ENCODE peak calls at places on chromosomes 4 and X, in six cellular contexts. F, I, G, D, K and X are unnamed samples.
A peak's percentile ranks its signal among the peaks of the same experiment; 100 is the strongest.

GRCh38 chr4:129428454-129428853 is 332.5 kb downstream of the C4orf33 start:
- DNase-seq in I (no peak), F (no peak), K (no peak), G (no peak), D (no peak), X (no peak)

GRCh38 chr4:171266666-171267065 is 546.5 kb upstream of the GALNTL6 start:
- DNase-seq in G (no peak), I (no peak), D (no peak), F (no peak), K (no peak), X (no peak)

GRCh38 chrX:1281511-1281910 is 12.9 kb downstream of the CSF2RA start:
- DNase-seq in G (no peak), F (no peak), D (no peak), I (no peak), K (no peak), X (no peak)

GRCh38 chrX:134632386-134632785 is 25.9 kb downstream of the PLAC1 start:
- DNase-seq in D (no peak), K (no peak), F (no peak), G (no peak), I (no peak), X (no peak)

GRCh38 chrX:38879631-38880220 is 78.5 kb downstream of the MID1IP1 start:
- DNase-seq in I (no peak), K (no peak), G (no peak), D (no peak), F (no peak), X (no peak)

GRCh38 chr4:170990989-170991589 is 822.1 kb upstream of the GALNTL6 start:
- DNase-seq in K (no peak), F (no peak), I (peak; percentile 17), G (no peak), D (no peak), X (peak; percentile 64)

GRCh38 chrX:153974003-153974725 is 1.6 kb downstream of the TMEM187 start:
- DNase-seq in I (no peak), K (no peak), F (peak; percentile 31), D (peak; percentile 58), G (no peak), X (no peak)

GRCh38 chrX:69179380-69179911 is 14.2 kb upstream of the PJA1 start:
- DNase-seq in K (no peak), D (no peak), G (no peak), I (peak; percentile 72), F (no peak), X (no peak)

GRCh38 chrX:149013081-149013480 is 492.0 kb downstream of the IDS start:
- DNase-seq in F (no peak), K (no peak), D (no peak), I (no peak), G (no peak), X (no peak)

GRCh38 chr4:11608992-11609391 is 180.3 kb upstream of the HS3ST1 start:
- DNase-seq in D (no peak), I (no peak), K (no peak), G (no peak), F (no peak), X (no peak)

GRCh38 chr4:127685292-127685691 is 44.9 kb upstream of the SLC25A31 start:
- DNase-seq in D (no peak), K (no peak), I (no peak), G (no peak), F (no peak), X (no peak)

GRCh38 chrX:115535844-115536243 is 25.1 kb upstream of the PLS3 start:
- DNase-seq in K (no peak), I (no peak), F (no peak), G (no peak), D (no peak), X (no peak)

GRCh38 chr4:153904011-153904410 is 115.1 kb upstream of the SFRP2 start:
- DNase-seq in F (no peak), D (no peak), G (no peak), K (no peak), I (no peak), X (no peak)

GRCh38 chr4:1029957-1030520 is 18.6 kb downstream of the FGFRL1 start:
- DNase-seq in D (no peak), F (no peak), K (no peak), G (no peak), I (no peak), X (no peak)

GRCh38 chrX:16785247-16786138 is 773 bp upstream of the TXLNG start:
- DNase-seq in F (no peak), D (peak; percentile 68), I (peak; percentile 27), K (no peak), G (no peak), X (no peak)

GRCh38 chrX:101348452-101349222 is at the start of gene TIMM8A:
- DNase-seq in K (peak; percentile 54), D (peak; percentile 84), I (peak; percentile 84), G (peak; percentile 67), F (peak; percentile 71), X (peak; percentile 39)

DNA sequence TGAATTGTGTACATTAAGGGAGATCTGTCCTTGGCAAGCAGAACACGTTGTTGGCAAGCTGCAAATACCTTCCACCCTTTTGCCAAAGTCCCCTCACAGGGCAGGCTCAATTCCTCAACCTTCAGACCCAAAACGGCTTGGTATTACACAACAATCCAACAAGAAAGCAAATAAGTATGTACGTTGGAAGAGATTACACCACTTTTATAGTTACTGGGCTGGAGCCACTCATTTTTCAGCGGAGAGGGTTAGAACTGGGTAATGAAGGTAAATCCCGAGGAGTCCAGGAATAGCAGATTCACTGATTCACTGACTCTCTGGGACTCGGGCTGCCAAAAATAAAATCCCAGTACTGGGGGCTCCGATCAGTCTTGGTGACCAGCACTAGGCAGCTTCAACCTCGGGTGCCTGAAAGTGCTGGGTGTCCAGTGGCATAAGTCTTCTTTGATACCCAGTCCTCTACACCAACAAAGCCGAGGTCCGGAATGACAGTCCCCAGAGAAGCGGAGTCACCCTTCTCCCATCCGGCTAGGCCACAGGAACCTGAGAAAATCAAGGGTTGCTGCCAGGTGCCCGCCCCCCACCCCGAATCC is 587 bp downstream of the TIMM8A start:
- DNase-seq in K (no peak), I (peak; percentile 46), G (no peak), F (no peak), D (no peak), X (no peak)
- H3K27ac ChIP-seq in K (no peak overlapping the region), I (peak overlapping the region; percentile 71), G (peak overlapping the region; percentile 89), F (peak overlapping the region; percentile 67), D (peak overlapping the region; percentile 86), X (no peak overlapping the region)

GRCh38 chr4:7779194-7779768 is 160.4 kb downstream of the AFAP1 start:
- DNase-seq in G (no peak), K (no peak), D (peak; percentile 56), I (no peak), F (no peak), X (no peak)
- H3K27ac ChIP-seq in G (peak overlapping the region; percentile 29), K (no peak overlapping the region), D (no peak overlapping the region), I (no peak overlapping the region), F (no peak overlapping the region), X (no peak overlapping the region)

DNA sequence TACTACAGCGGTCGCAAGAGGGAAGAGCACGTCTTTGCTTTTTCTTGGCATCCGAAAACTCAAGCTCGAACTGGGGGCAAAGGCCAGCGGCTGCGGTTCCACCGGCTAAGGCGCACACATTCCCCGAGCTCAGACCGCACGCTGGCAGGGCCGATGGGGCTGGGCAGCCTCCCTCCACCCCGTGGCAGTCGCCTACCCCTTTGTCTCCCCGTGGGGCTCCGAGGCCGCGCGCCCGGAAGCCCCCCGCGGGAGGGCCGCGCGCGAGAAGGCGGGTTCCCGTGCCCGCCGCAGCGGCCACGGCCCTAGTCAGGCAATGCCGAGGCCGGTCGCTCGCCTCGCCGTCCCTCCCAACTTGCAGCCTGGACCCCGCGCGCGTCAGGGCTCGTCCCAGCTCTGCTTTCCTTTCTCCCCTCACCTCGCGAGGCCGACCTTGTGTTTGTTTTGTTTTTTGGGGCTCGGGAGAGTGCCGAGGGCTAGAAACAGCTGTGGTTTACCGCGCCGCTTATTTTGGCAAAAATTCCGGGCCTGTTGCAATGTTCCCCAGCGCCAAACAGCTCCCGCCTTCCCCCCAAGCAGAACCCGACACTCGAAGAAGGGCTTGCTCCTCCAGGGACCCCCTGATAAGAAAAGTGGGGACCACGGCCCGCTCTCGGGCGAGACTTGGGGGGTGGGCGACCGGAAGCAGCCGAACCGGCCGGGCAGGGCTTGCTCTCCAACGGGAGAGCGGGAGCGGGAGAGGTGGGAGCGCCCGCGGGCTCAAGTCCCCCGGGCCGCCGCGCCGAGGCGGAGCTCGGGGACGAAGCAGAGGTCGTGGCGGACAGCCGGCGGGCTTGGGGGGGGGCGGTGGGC is 553 bp upstream of the N4BP2 start:
- DNase-seq in G (peak; percentile 65), D (peak; percentile 83), K (peak; percentile 23), F (peak; percentile 50), I (peak; percentile 86), X (no peak)
- H3K27ac ChIP-seq in G (peak overlapping the region; percentile 94), D (peak overlapping the region; percentile 99), K (peak overlapping the region; percentile 92), F (peak overlapping the region; percentile 89), I (peak overlapping the region; percentile 98), X (no peak overlapping the region)

GRCh38 chr4:17823871-17824669 is 13.3 kb downstream of the NCAPG start:
- DNase-seq in K (no peak), D (no peak), G (no peak), I (no peak), F (no peak), X (no peak)
- H3K27ac ChIP-seq in K (no peak overlapping the region), D (no peak overlapping the region), G (no peak overlapping the region), I (peak overlapping the region; percentile 34), F (no peak overlapping the region), X (no peak overlapping the region)

GRCh38 chr4:155578726-155579385 is 87.8 kb upstream of the GUCY1A1 start:
- DNase-seq in D (no peak), I (no peak), F (no peak), G (no peak), K (no peak), X (no peak)
- H3K27ac ChIP-seq in D (no peak overlapping the region), I (no peak overlapping the region), F (no peak overlapping the region), G (no peak overlapping the region), K (no peak overlapping the region), X (no peak overlapping the region)

DNA sequence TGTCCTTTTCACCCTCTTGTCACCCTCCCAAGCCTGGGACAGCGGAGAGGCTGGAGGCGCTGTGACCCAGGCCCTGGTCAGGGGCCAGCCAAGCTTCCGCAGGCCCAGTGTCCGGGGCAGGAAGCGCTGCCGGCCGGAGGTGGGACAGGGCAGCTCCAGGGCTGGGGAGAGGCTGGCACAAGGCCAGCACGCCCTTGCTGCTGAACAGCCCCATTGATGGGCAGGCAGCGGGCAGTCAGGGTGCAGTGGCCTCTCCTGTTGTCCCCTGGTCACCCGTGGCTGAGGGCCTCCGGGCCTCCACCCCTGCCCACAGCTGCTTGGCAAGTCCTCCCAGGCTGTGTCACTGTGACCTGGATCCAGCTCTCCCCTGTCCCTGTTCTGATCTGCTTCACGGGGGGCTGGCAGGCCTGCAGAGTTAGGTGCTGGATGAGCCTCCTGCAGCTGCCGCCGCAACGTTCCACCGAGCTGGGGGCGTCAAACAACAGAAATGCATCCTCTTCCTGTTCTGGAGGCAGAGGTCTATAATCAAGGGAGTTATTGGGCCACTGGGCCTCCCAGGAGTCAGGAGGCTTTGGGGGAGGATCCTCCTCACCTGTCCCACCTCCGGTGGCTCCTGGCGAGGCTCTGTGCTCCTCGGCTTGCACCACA is 107.9 kb downstream of the PSAPL1 start:
- DNase-seq in K (peak; percentile 51), I (peak; percentile 57), G (no peak), F (no peak), D (no peak), X (no peak)
- H3K27ac ChIP-seq in K (peak overlapping the region; percentile 96), I (no peak overlapping the region), G (no peak overlapping the region), F (no peak overlapping the region), D (no peak overlapping the region), X (no peak overlapping the region)